ENCODE peak calls at places on chromosomes 16 and 17, in nine cellular contexts. One of them, this sample, is unnamed.

GRCh38 chr17:74964988-74965622 is 7.5 kb downstream of the HID1 start:
- DNase-seq in choroid plexus epithelial cell: no peak
- DNase-seq in midbrain: no peak
- DNase-seq in GM23338: no peak
- DNase-seq in stimulated activated CD4-positive, alpha-beta T cell treated with anti-CD3 and anti-CD28 coated beads, Interleukin-2, amount 100 ng/mL, for 24 hours: no peak
- DNase-seq in HCEC 1CT: no peak
- DNase-seq in KBM-7: no peak
- DNase-seq in activated CD8-positive, alpha-beta memory T cell treated with anti-CD3 and anti-CD28 coated beads for 4 hours: no peak
- DNase-seq in IMR-90: no peak
- DNase-seq in this sample: no peak

GRCh38 chr17:2406903-2407790 is 6.3 kb upstream of the MNT start:
- DNase-seq in HCEC 1CT: peak
- DNase-seq in midbrain: no peak
- DNase-seq in IMR-90: peak
- DNase-seq in choroid plexus epithelial cell: peak
- DNase-seq in activated CD8-positive, alpha-beta memory T cell treated with anti-CD3 and anti-CD28 coated beads for 4 hours: no peak
- DNase-seq in stimulated activated CD4-positive, alpha-beta T cell treated with anti-CD3 and anti-CD28 coated beads, Interleukin-2, amount 100 ng/mL, for 24 hours: no peak
- DNase-seq in GM23338: no peak
- DNase-seq in KBM-7: no peak
- DNase-seq in this sample: no peak

GRCh38 chr16:12507366-12507765 is 296.3 kb downstream of the CPPED1 start:
- DNase-seq in choroid plexus epithelial cell: no peak
- DNase-seq in midbrain: no peak
- DNase-seq in KBM-7: no peak
- DNase-seq in stimulated activated CD4-positive, alpha-beta T cell treated with anti-CD3 and anti-CD28 coated beads, Interleukin-2, amount 100 ng/mL, for 24 hours: no peak
- DNase-seq in activated CD8-positive, alpha-beta memory T cell treated with anti-CD3 and anti-CD28 coated beads for 4 hours: no peak
- DNase-seq in IMR-90: peak
- DNase-seq in HCEC 1CT: no peak
- DNase-seq in GM23338: no peak
- DNase-seq in this sample: no peak

GRCh38 chr17:17422217-17422610 is 54.6 kb upstream of the MED9 start:
- DNase-seq in GM23338: no peak
- DNase-seq in KBM-7: no peak
- DNase-seq in IMR-90: no peak
- DNase-seq in midbrain: no peak
- DNase-seq in activated CD8-positive, alpha-beta memory T cell treated with anti-CD3 and anti-CD28 coated beads for 4 hours: no peak
- DNase-seq in stimulated activated CD4-positive, alpha-beta T cell treated with anti-CD3 and anti-CD28 coated beads, Interleukin-2, amount 100 ng/mL, for 24 hours: no peak
- DNase-seq in choroid plexus epithelial cell: no peak
- DNase-seq in HCEC 1CT: no peak
- DNase-seq in this sample: no peak

GRCh38 chr16:47644661-47645060 is 183.5 kb downstream of the PHKB start:
- DNase-seq in choroid plexus epithelial cell: peak
- DNase-seq in IMR-90: peak
- DNase-seq in KBM-7: no peak
- DNase-seq in midbrain: no peak
- DNase-seq in activated CD8-positive, alpha-beta memory T cell treated with anti-CD3 and anti-CD28 coated beads for 4 hours: no peak
- DNase-seq in stimulated activated CD4-positive, alpha-beta T cell treated with anti-CD3 and anti-CD28 coated beads, Interleukin-2, amount 100 ng/mL, for 24 hours: no peak
- DNase-seq in GM23338: no peak
- DNase-seq in HCEC 1CT: peak
- DNase-seq in this sample: no peak

GRCh38 chr16:66622863-66623262 is 18.4 kb downstream of the CMTM3 start:
- DNase-seq in GM23338: no peak
- DNase-seq in KBM-7: no peak
- DNase-seq in IMR-90: peak
- DNase-seq in activated CD8-positive, alpha-beta memory T cell treated with anti-CD3 and anti-CD28 coated beads for 4 hours: no peak
- DNase-seq in choroid plexus epithelial cell: peak
- DNase-seq in stimulated activated CD4-positive, alpha-beta T cell treated with anti-CD3 and anti-CD28 coated beads, Interleukin-2, amount 100 ng/mL, for 24 hours: no peak
- DNase-seq in HCEC 1CT: no peak
- DNase-seq in midbrain: no peak
- DNase-seq in this sample: no peak

GRCh38 chr17:43907425-43907981 is at the start of gene MPP2:
- DNase-seq in KBM-7: peak
- DNase-seq in midbrain: peak
- DNase-seq in choroid plexus epithelial cell: peak
- DNase-seq in stimulated activated CD4-positive, alpha-beta T cell treated with anti-CD3 and anti-CD28 coated beads, Interleukin-2, amount 100 ng/mL, for 24 hours: peak
- DNase-seq in activated CD8-positive, alpha-beta memory T cell treated with anti-CD3 and anti-CD28 coated beads for 4 hours: no peak
- DNase-seq in GM23338: peak
- DNase-seq in IMR-90: peak
- DNase-seq in HCEC 1CT: peak
- DNase-seq in this sample: peak

GRCh38 chr16:75433732-75434413 is 570 bp upstream of the CFDP1 start:
- DNase-seq in IMR-90: peak
- DNase-seq in choroid plexus epithelial cell: peak
- DNase-seq in stimulated activated CD4-positive, alpha-beta T cell treated with anti-CD3 and anti-CD28 coated beads, Interleukin-2, amount 100 ng/mL, for 24 hours: peak
- DNase-seq in midbrain: peak
- DNase-seq in HCEC 1CT: peak
- DNase-seq in activated CD8-positive, alpha-beta memory T cell treated with anti-CD3 and anti-CD28 coated beads for 4 hours: no peak
- DNase-seq in GM23338: peak
- DNase-seq in KBM-7: no peak
- DNase-seq in this sample: no peak

GRCh38 chr17:48835971-48836370 is 5.1 kb downstream of the CALCOCO2 start:
- DNase-seq in activated CD8-positive, alpha-beta memory T cell treated with anti-CD3 and anti-CD28 coated beads for 4 hours: no peak
- DNase-seq in choroid plexus epithelial cell: no peak
- DNase-seq in IMR-90: no peak
- DNase-seq in HCEC 1CT: no peak
- DNase-seq in GM23338: no peak
- DNase-seq in stimulated activated CD4-positive, alpha-beta T cell treated with anti-CD3 and anti-CD28 coated beads, Interleukin-2, amount 100 ng/mL, for 24 hours: no peak
- DNase-seq in midbrain: no peak
- DNase-seq in KBM-7: no peak
- DNase-seq in this sample: no peak

GRCh38 chr17:67466251-67466650 is 89.2 kb downstream of the PITPNC1 start:
- DNase-seq in IMR-90: no peak
- DNase-seq in activated CD8-positive, alpha-beta memory T cell treated with anti-CD3 and anti-CD28 coated beads for 4 hours: no peak
- DNase-seq in midbrain: no peak
- DNase-seq in KBM-7: no peak
- DNase-seq in HCEC 1CT: no peak
- DNase-seq in GM23338: no peak
- DNase-seq in choroid plexus epithelial cell: no peak
- DNase-seq in stimulated activated CD4-positive, alpha-beta T cell treated with anti-CD3 and anti-CD28 coated beads, Interleukin-2, amount 100 ng/mL, for 24 hours: no peak
- DNase-seq in this sample: no peak

GRCh38 chr17:34199932-34200534 is 55.1 kb upstream of the CCL2 start:
- DNase-seq in stimulated activated CD4-positive, alpha-beta T cell treated with anti-CD3 and anti-CD28 coated beads, Interleukin-2, amount 100 ng/mL, for 24 hours: peak
- DNase-seq in choroid plexus epithelial cell: peak
- DNase-seq in midbrain: peak
- DNase-seq in HCEC 1CT: peak
- DNase-seq in KBM-7: peak
- DNase-seq in IMR-90: peak
- DNase-seq in GM23338: peak
- DNase-seq in activated CD8-positive, alpha-beta memory T cell treated with anti-CD3 and anti-CD28 coated beads for 4 hours: peak
- DNase-seq in this sample: peak

GRCh38 chr16:78494674-78495073 is 395.2 kb downstream of the WWOX start:
- DNase-seq in stimulated activated CD4-positive, alpha-beta T cell treated with anti-CD3 and anti-CD28 coated beads, Interleukin-2, amount 100 ng/mL, for 24 hours: no peak
- DNase-seq in choroid plexus epithelial cell: no peak
- DNase-seq in GM23338: no peak
- DNase-seq in HCEC 1CT: no peak
- DNase-seq in activated CD8-positive, alpha-beta memory T cell treated with anti-CD3 and anti-CD28 coated beads for 4 hours: no peak
- DNase-seq in IMR-90: no peak
- DNase-seq in KBM-7: peak
- DNase-seq in midbrain: no peak
- DNase-seq in this sample: no peak

GRCh38 chr17:49557204-49558024 is 18.3 kb upstream of the NXPH3 start:
- DNase-seq in HCEC 1CT: peak
- DNase-seq in stimulated activated CD4-positive, alpha-beta T cell treated with anti-CD3 and anti-CD28 coated beads, Interleukin-2, amount 100 ng/mL, for 24 hours: peak
- DNase-seq in choroid plexus epithelial cell: peak
- DNase-seq in GM23338: peak
- DNase-seq in IMR-90: peak
- DNase-seq in midbrain: peak
- DNase-seq in activated CD8-positive, alpha-beta memory T cell treated with anti-CD3 and anti-CD28 coated beads for 4 hours: no peak
- DNase-seq in KBM-7: peak
- DNase-seq in this sample: no peak

GRCh38 chr17:72299092-72299491 is 178.3 kb downstream of the SOX9 start:
- DNase-seq in activated CD8-positive, alpha-beta memory T cell treated with anti-CD3 and anti-CD28 coated beads for 4 hours: no peak
- DNase-seq in stimulated activated CD4-positive, alpha-beta T cell treated with anti-CD3 and anti-CD28 coated beads, Interleukin-2, amount 100 ng/mL, for 24 hours: no peak
- DNase-seq in KBM-7: no peak
- DNase-seq in choroid plexus epithelial cell: no peak
- DNase-seq in HCEC 1CT: no peak
- DNase-seq in IMR-90: no peak
- DNase-seq in midbrain: no peak
- DNase-seq in GM23338: no peak
- DNase-seq in this sample: no peak

GRCh38 chr17:31917065-31917529 is 15.6 kb upstream of the UTP6 start:
- DNase-seq in GM23338: peak
- DNase-seq in HCEC 1CT: no peak
- DNase-seq in stimulated activated CD4-positive, alpha-beta T cell treated with anti-CD3 and anti-CD28 coated beads, Interleukin-2, amount 100 ng/mL, for 24 hours: no peak
- DNase-seq in activated CD8-positive, alpha-beta memory T cell treated with anti-CD3 and anti-CD28 coated beads for 4 hours: no peak
- DNase-seq in choroid plexus epithelial cell: no peak
- DNase-seq in KBM-7: no peak
- DNase-seq in IMR-90: no peak
- DNase-seq in midbrain: no peak
- DNase-seq in this sample: no peak

GRCh38 chr16:87240211-87241134 is 76.7 kb downstream of the C16orf95 start:
- DNase-seq in KBM-7: no peak
- DNase-seq in GM23338: no peak
- DNase-seq in IMR-90: peak
- DNase-seq in stimulated activated CD4-positive, alpha-beta T cell treated with anti-CD3 and anti-CD28 coated beads, Interleukin-2, amount 100 ng/mL, for 24 hours: no peak
- DNase-seq in HCEC 1CT: peak
- DNase-seq in activated CD8-positive, alpha-beta memory T cell treated with anti-CD3 and anti-CD28 coated beads for 4 hours: no peak
- DNase-seq in choroid plexus epithelial cell: peak
- DNase-seq in midbrain: no peak
- DNase-seq in this sample: no peak

GRCh38 chr16:7083086-7083485 is 249.6 kb upstream of the RBFOX1 start:
- DNase-seq in IMR-90: no peak
- DNase-seq in stimulated activated CD4-positive, alpha-beta T cell treated with anti-CD3 and anti-CD28 coated beads, Interleukin-2, amount 100 ng/mL, for 24 hours: no peak
- DNase-seq in midbrain: no peak
- DNase-seq in KBM-7: no peak
- DNase-seq in choroid plexus epithelial cell: no peak
- DNase-seq in GM23338: no peak
- DNase-seq in HCEC 1CT: no peak
- DNase-seq in activated CD8-positive, alpha-beta memory T cell treated with anti-CD3 and anti-CD28 coated beads for 4 hours: no peak
- DNase-seq in this sample: no peak

GRCh38 chr17:42684033-42684625 is 1.8 kb downstream of the CNTNAP1 start:
- DNase-seq in KBM-7: no peak
- DNase-seq in midbrain: no peak
- DNase-seq in activated CD8-positive, alpha-beta memory T cell treated with anti-CD3 and anti-CD28 coated beads for 4 hours: no peak
- DNase-seq in HCEC 1CT: no peak
- DNase-seq in choroid plexus epithelial cell: no peak
- DNase-seq in IMR-90: no peak
- DNase-seq in GM23338: no peak
- DNase-seq in stimulated activated CD4-positive, alpha-beta T cell treated with anti-CD3 and anti-CD28 coated beads, Interleukin-2, amount 100 ng/mL, for 24 hours: no peak
- DNase-seq in this sample: no peak

GRCh38 chr17:40290629-40291296 is 3.1 kb downstream of the CDC6 start:
- DNase-seq in KBM-7: peak
- DNase-seq in midbrain: peak
- DNase-seq in HCEC 1CT: peak
- DNase-seq in IMR-90: peak
- DNase-seq in activated CD8-positive, alpha-beta memory T cell treated with anti-CD3 and anti-CD28 coated beads for 4 hours: no peak
- DNase-seq in choroid plexus epithelial cell: peak
- DNase-seq in stimulated activated CD4-positive, alpha-beta T cell treated with anti-CD3 and anti-CD28 coated beads, Interleukin-2, amount 100 ng/mL, for 24 hours: no peak
- DNase-seq in GM23338: peak
- DNase-seq in this sample: peak

GRCh38 chr16:10565167-10565566 is 15.2 kb downstream of the EMP2 start:
- DNase-seq in HCEC 1CT: no peak
- DNase-seq in GM23338: no peak
- DNase-seq in choroid plexus epithelial cell: no peak
- DNase-seq in activated CD8-positive, alpha-beta memory T cell treated with anti-CD3 and anti-CD28 coated beads for 4 hours: no peak
- DNase-seq in IMR-90: peak
- DNase-seq in KBM-7: no peak
- DNase-seq in midbrain: no peak
- DNase-seq in stimulated activated CD4-positive, alpha-beta T cell treated with anti-CD3 and anti-CD28 coated beads, Interleukin-2, amount 100 ng/mL, for 24 hours: no peak
- DNase-seq in this sample: no peak

GRCh38 chr17:27324940-27325339 is 31.0 kb downstream of the WSB1 start:
- DNase-seq in midbrain: no peak
- DNase-seq in stimulated activated CD4-positive, alpha-beta T cell treated with anti-CD3 and anti-CD28 coated beads, Interleukin-2, amount 100 ng/mL, for 24 hours: no peak
- DNase-seq in IMR-90: no peak
- DNase-seq in choroid plexus epithelial cell: no peak
- DNase-seq in GM23338: no peak
- DNase-seq in activated CD8-positive, alpha-beta memory T cell treated with anti-CD3 and anti-CD28 coated beads for 4 hours: no peak
- DNase-seq in HCEC 1CT: no peak
- DNase-seq in KBM-7: no peak
- DNase-seq in this sample: no peak

This sample was measured in naive thymus-derived CD4-positive, alpha-beta T cell.